ENCODE peak calls at places on chromosomes 6 and 20, in nine cellular contexts. N is A549, Y is body of pancreas, U is right lobe of liver, G is upper lobe of left lung, Z is uterus, K is prostate gland, Q is spleen, W is IMR-90. T is an unnamed sample.

GRCh38 chr6:111667921-111668320 is 62.2 kb upstream of the TRAF3IP2 start:
- DNase-seq in N (no peak), Y (no peak), U (no peak), G (no peak), Z (no peak), K (no peak), Q (no peak), W (peak; percentile 45), T (peak; percentile 6)

GRCh38 chr20:62678553-62678952 is 30.1 kb upstream of the NTSR1 start:
- DNase-seq in N (no peak), Y (no peak), U (no peak), G (no peak), Z (no peak), K (no peak), Q (no peak), W (no peak), T (no peak)

GRCh38 chr6:87590989-87591388 is 1.1 kb downstream of the ORC3 start:
- DNase-seq in N (no peak), Y (no peak), U (no peak), G (no peak), Z (no peak), K (no peak), Q (no peak), W (peak; percentile 18), T (no peak)

GRCh38 chr6:142013286-142013685 is 119.4 kb upstream of the GJE1 start:
- DNase-seq in N (peak; percentile 62), Y (no peak), U (no peak), G (no peak), Z (no peak), K (no peak), Q (no peak), W (peak; percentile 92), T (no peak)

GRCh38 chr20:20192366-20192765 is 140.0 kb downstream of the CFAP61 start:
- DNase-seq in N (no peak), Y (no peak), U (no peak), G (no peak), Z (no peak), K (no peak), Q (no peak), W (no peak), T (no peak)

GRCh38 chr6:148317739-148318138 is 24.9 kb upstream of the SASH1 start:
- DNase-seq in N (no peak), Y (no peak), U (no peak), G (no peak), Z (no peak), K (no peak), Q (no peak), W (no peak), T (no peak)

GRCh38 chr6:6920984-6921313 is 186.8 kb upstream of the RREB1 start:
- DNase-seq in N (no peak), Y (peak; percentile 63), U (no peak), G (no peak), Z (no peak), K (no peak), Q (no peak), W (no peak), T (no peak)

GRCh38 chr6:124967444-124967843 is 5.2 kb downstream of the RNF217 start:
- DNase-seq in N (no peak), Y (no peak), U (no peak), G (no peak), Z (no peak), K (no peak), Q (no peak), W (peak; percentile 68), T (no peak)

GRCh38 chr6:31896856-31897611 is 464 bp downstream of the EHMT2 start:
- DNase-seq in N (no peak), Y (no peak), U (peak; percentile 44), G (no peak), Z (peak; percentile 45), K (no peak), Q (no peak), W (no peak), T (peak; percentile 50)

GRCh38 chr6:31897612-31898199 is at the start of gene EHMT2:
- DNase-seq in N (peak; percentile 76), Y (peak; percentile 84), U (peak; percentile 89), G (peak; percentile 97), Z (peak; percentile 86), K (peak; percentile 84), Q (peak; percentile 98), W (peak; percentile 68), T (peak; percentile 93)

GRCh38 chr6:31899882-31900722 is 1.8 kb downstream of the ZBTB12 start:
- DNase-seq in N (no peak), Y (no peak), U (peak; percentile 46), G (peak; percentile 85), Z (peak; percentile 31), K (no peak), Q (peak; percentile 79), W (no peak), T (peak; percentile 23)

GRCh38 chr6:31899215-31899614 is 1.7 kb upstream of the EHMT2 start:
- DNase-seq in N (no peak), Y (no peak), U (no peak), G (no peak), Z (no peak), K (no peak), Q (no peak), W (no peak), T (no peak)

GRCh38 chr6:31898200-31899011 is 908 bp upstream of the EHMT2 start:
- DNase-seq in N (peak; percentile 52), Y (peak; percentile 38), U (peak; percentile 47), G (no peak), Z (no peak), K (no peak), Q (peak; percentile 80), W (peak; percentile 35), T (peak; percentile 69)
- TF ChIP-seq POLR2A in N (no peak), Y (peak; percentile 52), U (no peak), G (no peak), Z (no peak), K (peak; percentile 52), Q (no peak), W (no peak), T (no peak)

GRCh38 chr6:43172127-43173007 is 1.3 kb downstream of the SRF start:
- DNase-seq in N (peak; percentile 24), Y (peak; percentile 53), U (peak; percentile 71), G (peak; percentile 91), Z (peak; percentile 63), K (peak; percentile 65), Q (peak; percentile 93), W (peak; percentile 27), T (peak; percentile 68)

GRCh38 chr6:43173496-43174262 is 2.6 kb downstream of the SRF start:
- DNase-seq in N (no peak), Y (no peak), U (no peak), G (no peak), Z (no peak), K (no peak), Q (no peak), W (no peak), T (peak; percentile 55)

GRCh38 chr6:43170452-43171283 is at the start of gene SRF:
- DNase-seq in N (peak; percentile 98), Y (peak; percentile 100), U (peak; percentile 100), G (no peak), Z (peak; percentile 99), K (peak; percentile 100), Q (peak; percentile 99), W (peak; percentile 99), T (peak; percentile 99)

GRCh38 chr6:43174263-43175112 is 3.4 kb downstream of the SRF start:
- DNase-seq in N (peak; percentile 96), Y (peak; percentile 97), U (peak; percentile 96), G (peak; percentile 94), Z (peak; percentile 95), K (peak; percentile 99), Q (peak; percentile 98), W (peak; percentile 99), T (peak; percentile 98)

DNA sequence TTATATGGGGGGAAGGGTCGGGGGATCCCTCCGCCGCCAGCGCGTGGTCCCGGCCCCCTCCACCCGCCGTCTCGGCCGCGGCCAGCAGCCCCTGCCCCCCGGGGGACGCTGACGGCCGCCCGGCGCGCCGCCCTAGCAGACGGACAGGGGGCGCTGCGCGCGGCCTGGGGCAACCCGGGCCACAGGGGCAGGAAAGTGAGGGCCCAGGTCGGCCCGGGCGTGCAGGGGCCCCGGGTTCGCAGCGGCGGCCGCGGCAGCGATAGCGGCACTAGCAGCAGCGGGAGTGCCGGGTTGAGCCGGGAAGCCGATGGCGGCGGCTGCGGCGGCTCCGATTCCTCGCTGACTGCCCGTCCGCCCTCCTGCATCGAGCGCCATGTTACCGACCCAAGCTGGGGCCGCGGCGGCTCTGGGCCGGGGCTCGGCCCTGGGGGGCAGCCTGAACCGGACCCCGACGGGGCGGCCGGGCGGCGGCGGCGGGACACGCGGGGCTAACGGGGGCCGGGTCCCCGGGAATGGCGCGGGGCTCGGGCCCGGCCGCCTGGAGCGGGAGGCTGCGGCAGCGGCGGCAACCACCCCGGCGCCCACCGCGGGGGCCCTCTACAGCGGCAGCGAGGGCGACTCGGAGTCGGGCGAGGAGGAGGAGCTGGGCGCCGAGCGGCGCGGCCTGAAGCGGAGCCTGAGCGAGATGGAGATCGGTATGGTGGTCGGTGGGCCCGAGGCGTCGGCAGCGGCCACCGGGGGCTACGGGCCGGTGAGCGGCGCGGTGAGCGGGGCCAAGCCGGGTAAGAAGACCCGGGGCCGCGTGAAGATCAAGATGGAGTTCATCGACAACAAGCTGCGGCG is 436 bp downstream of the SRF start:
- DNase-seq in N (no peak), Y (no peak), U (no peak), G (peak; percentile 97), Z (no peak), K (no peak), Q (no peak), W (no peak), T (peak; percentile 81)
- TF ChIP-seq POLR2A in N (peak; percentile 58), Y (peak; percentile 64), U (peak; percentile 95), G (no peak), Z (peak; percentile 94), K (no peak), Q (no peak), W (peak; percentile 12), T (peak; percentile 72)

GRCh38 chr6:71262914-71263313 is 25.7 kb upstream of the OGFRL1 start:
- DNase-seq in N (no peak), Y (no peak), U (no peak), G (peak; percentile 25), Z (no peak), K (no peak), Q (no peak), W (no peak), T (no peak)
- TF ChIP-seq POLR2A in N (no peak), Y (no peak), U (no peak), G (no peak), Z (no peak), K (no peak), Q (no peak), W (no peak), T (no peak)

GRCh38 chr20:32541917-32542615 is 43.1 kb downstream of the NOL4L start:
- DNase-seq in N (no peak), Y (no peak), U (no peak), G (no peak), Z (no peak), K (no peak), Q (no peak), W (no peak), T (no peak)

GRCh38 chr20:32537657-32538525 is 47.2 kb downstream of the NOL4L start:
- DNase-seq in N (no peak), Y (no peak), U (no peak), G (no peak), Z (no peak), K (no peak), Q (peak; percentile 83), W (no peak), T (peak; percentile 66)

GRCh38 chr20:32539063-32539816 is 45.9 kb downstream of the NOL4L start:
- DNase-seq in N (no peak), Y (no peak), U (no peak), G (no peak), Z (no peak), K (no peak), Q (no peak), W (no peak), T (peak; percentile 72)

GRCh38 chr20:32538526-32538918 is 46.6 kb downstream of the NOL4L start:
- DNase-seq in N (no peak), Y (no peak), U (no peak), G (no peak), Z (no peak), K (no peak), Q (peak; percentile 82), W (no peak), T (peak; percentile 37)

GRCh38 chr20:32539817-32540675 is 45.1 kb downstream of the NOL4L start:
- DNase-seq in N (no peak), Y (no peak), U (no peak), G (no peak), Z (no peak), K (no peak), Q (peak; percentile 87), W (no peak), T (peak; percentile 66)
- TF ChIP-seq POLR2A in N (no peak), Y (no peak), U (no peak), G (no peak), Z (no peak), K (no peak), Q (no peak), W (no peak), T (peak; percentile 47)